ENCODE peak calls at places on chromosomes 7 and 10, in six cellular contexts. L, M, T, A, X and Q are unnamed samples.

GRCh38 chr7:2760098-2760889 is 72.3 kb downstream of the AMZ1 start:
- DNase-seq in L (peak; percentile 64), M (no peak), T (peak; percentile 92), A (peak; percentile 57), X (peak; percentile 62), Q (no peak)

GRCh38 chr7:69947998-69948397 is 349.7 kb downstream of the AUTS2 start:
- DNase-seq in L (no peak), M (no peak), T (no peak), A (no peak), X (no peak), Q (no peak)

GRCh38 chr10:76583711-76584161 is 1053.9 kb downstream of the KCNMA1 start:
- DNase-seq in L (peak; percentile 82), M (peak; percentile 78), T (no peak), A (peak; percentile 84), X (peak; percentile 100), Q (peak; percentile 55)

GRCh38 chr7:50954716-50955115 is 172.0 kb upstream of the GRB10 start:
- DNase-seq in L (peak; percentile 36), M (no peak), T (no peak), A (peak; percentile 20), X (no peak), Q (no peak)

GRCh38 chr7:47725031-47725780 is 143.3 kb upstream of the TNS3 start:
- DNase-seq in L (no peak), M (no peak), T (no peak), A (no peak), X (peak; percentile 62), Q (no peak)

GRCh38 chr7:585873-586272 is 66.2 kb upstream of the PDGFA start:
- DNase-seq in L (no peak), M (no peak), T (no peak), A (no peak), X (no peak), Q (no peak)

GRCh38 chr10:115092555-115093285 is 445 bp upstream of the ATRNL1 start:
- DNase-seq in L (peak; percentile 48), M (peak; percentile 5), T (peak; percentile 18), A (peak; percentile 58), X (no peak), Q (peak; percentile 15)

GRCh38 chr10:51683031-51683830 is 16.2 kb downstream of the CSTF2T start:
- DNase-seq in L (peak; percentile 84), M (no peak), T (no peak), A (peak; percentile 78), X (peak; percentile 84), Q (no peak)

GRCh38 chr7:91692800-91693199 is 187.7 kb downstream of the MTERF1 start:
- DNase-seq in L (peak; percentile 61), M (no peak), T (no peak), A (peak; percentile 57), X (no peak), Q (peak; percentile 16)

GRCh38 chr7:116441534-116441933 is 58.0 kb upstream of the CAV2 start:
- DNase-seq in L (peak; percentile 72), M (peak; percentile 47), T (no peak), A (peak; percentile 63), X (no peak), Q (no peak)

GRCh38 chr7:108200326-108200725 is 70.2 kb upstream of the LAMB4 start:
- DNase-seq in L (no peak), M (no peak), T (no peak), A (no peak), X (peak; percentile 35), Q (no peak)

GRCh38 chr10:112429147-112429546 is 17.6 kb downstream of the ZDHHC6 start:
- DNase-seq in L (no peak), M (no peak), T (no peak), A (no peak), X (no peak), Q (no peak)

GRCh38 chr10:121409466-121410104 is 188.7 kb downstream of the FGFR2 start:
- DNase-seq in L (no peak), M (no peak), T (no peak), A (no peak), X (no peak), Q (no peak)

GRCh38 chr10:35447693-35448407 is 111.5 kb downstream of the CCNY start:
- DNase-seq in L (peak; percentile 90), M (peak; percentile 27), T (peak; percentile 58), A (peak; percentile 91), X (peak; percentile 91), Q (peak; percentile 81)

GRCh38 chr10:114507449-114507848 is 103.1 kb upstream of the AFAP1L2 start:
- DNase-seq in L (no peak), M (no peak), T (peak; percentile 93), A (no peak), X (no peak), Q (no peak)

GRCh38 chr7:47347346-47347745 is 234.6 kb downstream of the TNS3 start:
- DNase-seq in L (no peak), M (no peak), T (no peak), A (no peak), X (no peak), Q (no peak)

GRCh38 chr10:126972622-126973414 is 67.6 kb downstream of the DOCK1 start:
- DNase-seq in L (peak; percentile 88), M (peak; percentile 83), T (no peak), A (peak; percentile 91), X (no peak), Q (peak; percentile 91)

GRCh38 chr7:16345979-16346958 is 75.1 kb downstream of the CRPPA start:
- DNase-seq in L (peak; percentile 68), M (peak; percentile 45), T (peak; percentile 32), A (peak; percentile 82), X (peak; percentile 88), Q (peak; percentile 90)

GRCh38 chr7:51261117-51261835 is 55.3 kb downstream of the COBL start:
- DNase-seq in L (no peak), M (no peak), T (no peak), A (no peak), X (peak; percentile 49), Q (no peak)

DNA sequence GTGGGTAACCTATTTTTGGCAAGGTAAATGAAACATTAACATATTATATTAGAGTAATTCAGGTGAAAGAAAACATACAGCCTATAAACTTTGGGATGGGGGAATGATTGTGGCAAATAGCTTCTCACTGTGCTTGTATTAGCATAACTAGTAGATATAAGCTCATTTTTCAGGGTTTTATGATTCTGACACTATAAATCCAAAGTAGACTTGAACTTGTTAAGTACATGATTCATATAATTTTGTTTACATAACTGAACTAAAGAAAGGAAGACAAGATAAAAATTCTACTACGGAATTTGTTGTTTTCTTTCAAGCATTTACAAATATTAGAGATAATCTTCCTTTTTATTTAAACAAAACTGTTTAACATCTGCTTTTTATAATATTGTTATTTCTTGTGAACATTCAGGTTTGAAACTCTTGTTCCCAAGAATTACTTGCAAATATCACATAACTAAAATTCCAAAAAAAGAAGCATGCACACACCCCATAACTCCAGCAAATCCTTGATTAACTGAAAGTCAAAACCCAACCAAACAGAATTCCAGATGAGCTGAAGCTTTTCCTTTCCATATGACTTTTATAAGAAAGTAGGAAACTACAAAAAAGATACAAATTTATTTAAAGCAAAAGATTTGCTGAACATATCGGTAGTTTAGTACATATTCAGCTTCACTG is 142.3 kb downstream of the JAZF1 start:
- DNase-seq in L (no peak), M (no peak), T (no peak), A (no peak), X (peak; percentile 48), Q (no peak)
- TF ChIP-seq CTCF in L (no peak), M (no peak), T (no peak), A (no peak), X (no peak), Q (no peak)

DNA sequence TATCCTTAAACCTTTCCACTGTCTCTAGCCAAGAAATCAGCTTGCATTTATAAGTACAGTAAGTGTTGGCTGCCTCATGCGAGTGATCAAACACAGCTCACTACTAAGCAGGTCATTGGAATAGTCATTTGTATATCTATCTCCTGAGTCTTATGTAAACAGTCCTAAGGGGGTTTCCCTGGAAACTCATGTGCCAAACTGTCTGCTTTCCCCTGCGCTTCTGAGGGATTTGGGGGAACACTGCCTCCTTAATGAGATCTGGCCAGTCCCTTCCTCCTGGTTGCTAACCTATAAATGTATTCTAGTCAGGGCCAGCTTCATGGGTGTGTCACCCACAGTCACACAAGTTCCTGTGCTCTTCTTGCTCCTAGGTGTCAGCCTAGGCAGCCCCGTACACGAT is 133.1 kb downstream of the CD36 start:
- DNase-seq in L (no peak), M (no peak), T (no peak), A (no peak), X (no peak), Q (no peak)
- H3K4me3 ChIP-seq in L (no peak overlapping the region), M (no peak overlapping the region), T (no peak overlapping the region), A (no peak overlapping the region), X (no peak overlapping the region), Q (no peak overlapping the region)

GRCh38 chr10:62413652-62414051 is 39.5 kb downstream of the ZNF365 start:
- DNase-seq in L (no peak), M (no peak), T (no peak), A (no peak), X (peak; percentile 58), Q (no peak)

GRCh38 chr10:62413048-62413447 is 38.9 kb downstream of the ZNF365 start:
- DNase-seq in L (no peak), M (no peak), T (no peak), A (no peak), X (peak; percentile 76), Q (no peak)

GRCh38 chr10:62414359-62414758 is 40.2 kb downstream of the ZNF365 start:
- DNase-seq in L (no peak), M (no peak), T (no peak), A (no peak), X (peak; percentile 88), Q (no peak)
- TF ChIP-seq CTCF in L (peak; percentile 18), M (no peak), T (no peak), A (no peak), X (peak; percentile 91), Q (no peak)

GRCh38 chr10:3068968-3069737 is 1.8 kb downstream of the PFKP start:
- DNase-seq in L (peak; percentile 46), M (no peak), T (peak; percentile 38), A (peak; percentile 40), X (no peak), Q (no peak)

GRCh38 chr10:3069876-3070275 is 2.5 kb downstream of the PFKP start:
- DNase-seq in L (no peak), M (no peak), T (no peak), A (no peak), X (no peak), Q (no peak)

GRCh38 chr10:3067045-3067858 is at the start of gene PFKP:
- DNase-seq in L (peak; percentile 28), M (no peak), T (peak; percentile 72), A (no peak), X (no peak), Q (no peak)

GRCh38 chr10:3067859-3068179 is 471 bp downstream of the PFKP start:
- DNase-seq in L (no peak), M (no peak), T (peak; percentile 29), A (no peak), X (no peak), Q (no peak)

DNA sequence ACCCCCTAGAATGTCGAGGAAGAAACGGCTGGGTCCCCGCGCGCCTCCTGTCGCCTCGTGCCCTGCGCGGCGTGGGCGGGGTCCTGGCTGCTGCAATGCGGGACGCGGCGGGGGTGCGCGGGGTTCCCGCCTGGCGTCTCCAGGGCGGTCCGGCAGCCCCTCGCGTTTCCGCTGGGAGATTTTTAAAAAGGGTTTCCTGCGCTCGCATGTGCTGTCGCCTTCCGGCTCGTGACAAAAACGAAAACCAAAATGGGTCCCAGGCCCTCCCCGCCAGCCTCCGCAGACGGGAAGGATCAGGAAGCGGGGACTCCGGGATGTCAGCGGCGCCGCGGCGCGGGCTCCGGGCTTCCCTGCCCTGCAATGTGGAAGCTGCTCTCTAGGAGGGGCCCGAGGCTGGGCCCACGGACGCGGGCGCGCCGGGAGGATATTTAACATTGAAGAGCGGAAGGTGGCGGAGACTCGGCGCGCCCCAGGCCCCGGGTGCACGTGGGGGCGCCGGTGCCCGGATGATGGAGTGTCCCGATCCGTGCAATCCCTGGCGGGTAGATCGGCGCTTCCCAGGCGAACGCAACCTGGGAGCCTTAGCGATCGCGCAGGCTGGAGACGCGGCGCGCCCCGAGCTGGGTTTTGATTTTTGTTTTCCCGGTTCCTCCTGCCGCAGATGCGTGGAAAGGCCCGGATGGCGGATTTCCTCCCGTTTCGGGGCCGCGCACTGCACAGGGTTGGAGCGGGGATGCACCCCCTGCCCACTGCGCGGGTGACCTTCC is 1.0 kb downstream of the PFKP start:
- DNase-seq in L (peak; percentile 79), M (no peak), T (peak; percentile 62), A (peak; percentile 78), X (peak; percentile 29), Q (peak; percentile 33)
- H3K4me3 ChIP-seq in L (peak overlapping the region; percentile 68), M (peak overlapping the region; percentile 80), T (peak overlapping the region; percentile 82), A (peak overlapping the region; percentile 92), X (peak overlapping the region; percentile 80), Q (peak overlapping the region; percentile 75)